ENCODE peak calls at places on chromosomes 3 and 15, in four cellular contexts. N is endodermal cell, H is mammary epithelial cell, K is fibroblast of lung. D is an unnamed sample.

GRCh38 chr3:151638555-151638954 is 95.2 kb upstream of the AADACL2 start:
- DNase-seq in K (no peak), N (no peak), H (no peak), D (no peak)

GRCh38 chr15:51108933-51109550 is 14.3 kb upstream of the TNFAIP8L3 start:
- DNase-seq in H (peak; percentile 83), N (no peak), K (peak; percentile 95), D (peak; percentile 62)

GRCh38 chr15:37695719-37696118 is 238.7 kb upstream of the TMCO5A start:
- DNase-seq in N (no peak), H (no peak), K (no peak), D (peak; percentile 55)

GRCh38 chr3:193350744-193351143 is 27.8 kb downstream of the ATP13A5 start:
- DNase-seq in H (no peak), N (no peak), K (no peak), D (no peak)

GRCh38 chr15:98561169-98561941 is 87.0 kb upstream of the IGF1R start:
- DNase-seq in K (no peak), H (no peak), N (no peak), D (no peak)

GRCh38 chr3:100209948-100210776 is 50.6 kb upstream of the TBC1D23 start:
- DNase-seq in N (no peak), K (peak; percentile 19), H (no peak), D (peak; percentile 34)

GRCh38 chr3:29143151-29143550 is 137.7 kb upstream of the RBMS3 start:
- DNase-seq in N (no peak), K (no peak), H (no peak), D (no peak)

GRCh38 chr15:37995461-37996347 is 61.3 kb downstream of the TMCO5A start:
- DNase-seq in H (peak; percentile 73), K (peak; percentile 84), N (no peak), D (peak; percentile 88)

GRCh38 chr15:97301166-97301565 is 659.3 kb upstream of the ARRDC4 start:
- DNase-seq in H (no peak), N (peak; percentile 59), K (no peak), D (no peak)

GRCh38 chr15:28098766-28099554 is at the start of gene OCA2:
- DNase-seq in N (peak; percentile 97), K (peak; percentile 40), H (no peak), D (peak; percentile 83)

GRCh38 chr15:83210619-83211018 is 3.0 kb upstream of the HDGFL3 start:
- DNase-seq in N (no peak), H (peak; percentile 94), K (no peak), D (no peak)

GRCh38 chr3:116148881-116149530 is 296.3 kb downstream of the LSAMP start:
- DNase-seq in N (no peak), K (peak; percentile 64), H (no peak), D (no peak)

GRCh38 chr15:47820047-47820779 is 102.9 kb downstream of the SEMA6D start:
- DNase-seq in H (peak; percentile 49), K (peak; percentile 70), N (no peak), D (peak; percentile 17)

GRCh38 chr3:140420621-140421357 is 257.1 kb upstream of the TRIM42 start:
- DNase-seq in N (peak; percentile 38), H (no peak), K (peak; percentile 48), D (peak; percentile 60)

GRCh38 chr3:153162513-153163348 is 705 bp downstream of the RAP2B start:
- DNase-seq in K (peak; percentile 39), H (peak; percentile 42), N (peak; percentile 75), D (peak; percentile 65)

GRCh38 chr3:53191836-53192480 is 30.9 kb downstream of the PRKCD start:
- DNase-seq in H (no peak), K (no peak), N (no peak), D (no peak)

GRCh38 chr3:160653514-160653913 is 23.4 kb upstream of the ARL14 start:
- DNase-seq in H (no peak), N (no peak), K (no peak), D (no peak)

GRCh38 chr3:141875374-141875892 is 1.0 kb upstream of the ATP1B3 start:
- DNase-seq in N (peak; percentile 93), H (peak; percentile 75), K (peak; percentile 76), D (peak; percentile 95)
- H3K9ac ChIP-seq in N (peak overlapping the region; percentile 68), H (peak overlapping the region; percentile 69), K (peak overlapping the region; percentile 88), D (peak overlapping the region; percentile 90)

DNA sequence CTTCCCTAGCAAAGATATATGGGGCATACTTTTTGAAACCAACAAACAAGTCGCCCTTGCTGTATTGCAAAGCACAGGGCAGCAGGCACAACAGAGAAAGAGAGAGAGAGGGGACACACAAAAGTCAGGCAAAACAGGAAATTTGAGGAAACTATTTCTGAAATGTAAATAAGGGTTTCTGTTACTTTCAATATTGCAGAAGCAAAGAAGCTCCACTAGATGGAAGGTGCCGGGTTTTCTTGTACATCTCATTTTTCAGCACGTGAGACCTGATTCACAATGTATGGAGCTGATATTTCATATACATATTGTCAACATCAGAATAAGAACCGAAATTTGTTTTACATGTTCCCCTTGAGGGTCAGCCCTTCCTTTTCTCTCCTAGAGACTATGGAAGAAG is 127.4 kb downstream of the FOXP1 start:
- DNase-seq in K (peak; percentile 32), N (no peak), H (no peak), D (peak; percentile 42)
- H3K4me3 ChIP-seq in K (no peak overlapping the region), N (no peak overlapping the region), H (peak overlapping the region; percentile 22), D (no peak overlapping the region)

GRCh38 chr3:10706156-10707088 is 109.6 kb upstream of the SLC6A11 start:
- DNase-seq in H (no peak), N (peak; percentile 64), K (no peak), D (no peak)
- H3K27me3 ChIP-seq in H (peaks cover 22% of the 10 kb centered on the region), N (peaks cover 72% of the 10 kb centered on the region), K (peaks cover 15% of the 10 kb centered on the region), D (peaks cover 56% of the 10 kb centered on the region)

DNA sequence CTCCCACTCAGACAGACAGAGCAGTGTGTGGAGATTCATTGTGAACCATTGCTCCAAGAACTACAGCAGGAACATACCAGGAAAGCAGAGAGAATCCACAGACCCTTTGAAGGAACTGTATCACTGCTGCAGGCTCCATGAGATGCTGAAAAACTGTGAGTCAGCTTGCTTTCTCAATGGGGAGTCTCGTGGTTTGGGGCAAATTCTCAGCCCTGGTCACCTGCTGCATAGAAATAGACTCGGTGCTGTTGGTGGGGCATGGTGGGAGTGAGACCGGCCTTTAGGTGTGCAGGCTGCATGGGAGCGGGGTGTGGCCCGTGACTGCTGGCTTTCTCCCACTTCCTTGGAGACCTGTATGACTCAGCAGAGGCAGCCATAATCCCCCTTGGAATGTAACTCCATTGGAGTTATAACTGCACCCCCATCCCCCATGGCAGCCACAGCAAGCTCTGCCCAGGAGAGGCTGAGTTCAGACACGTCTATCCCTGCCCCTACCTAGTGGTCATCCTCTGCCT is 35.6 kb downstream of the ALCAM start:
- DNase-seq in H (peak; percentile 98), N (peak; percentile 76), K (no peak), D (no peak)
- H3K9ac ChIP-seq in H (peak overlapping the region; percentile 83), N (no peak overlapping the region), K (no peak overlapping the region), D (no peak overlapping the region)

DNA sequence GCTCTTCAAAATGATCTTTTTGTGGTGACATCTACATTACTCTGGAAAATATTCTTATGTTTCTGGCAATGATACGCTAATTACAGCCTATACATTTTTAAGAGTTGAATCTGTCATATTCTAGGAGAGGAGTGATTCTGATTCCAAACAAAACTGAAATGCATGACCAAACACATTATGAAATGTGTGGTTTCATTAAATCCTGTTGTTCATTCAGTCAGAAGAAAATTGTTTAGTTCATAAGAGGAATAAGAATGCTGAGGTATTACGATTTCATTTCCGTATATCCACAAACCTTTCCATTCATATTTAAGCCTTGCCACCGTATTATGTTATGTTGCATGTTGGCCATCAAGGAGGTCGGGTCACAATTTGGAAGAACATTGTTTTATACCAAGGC is 345.1 kb downstream of the FEZF2 start:
- DNase-seq in H (no peak), N (no peak), K (no peak), D (no peak)
- H3K4me3 ChIP-seq in H (no peak overlapping the region), N (no peak overlapping the region), K (no peak overlapping the region), D (no peak overlapping the region)

GRCh38 chr3:189849262-189849661 is 218.1 kb downstream of the TP63 start:
- DNase-seq in N (no peak), K (no peak), H (no peak), D (no peak)
- H3K27me3 ChIP-seq in N (no peaks in the 10 kb centered on the region), K (no peaks in the 10 kb centered on the region), H (no peaks in the 10 kb centered on the region), D (no peaks in the 10 kb centered on the region)

DNA sequence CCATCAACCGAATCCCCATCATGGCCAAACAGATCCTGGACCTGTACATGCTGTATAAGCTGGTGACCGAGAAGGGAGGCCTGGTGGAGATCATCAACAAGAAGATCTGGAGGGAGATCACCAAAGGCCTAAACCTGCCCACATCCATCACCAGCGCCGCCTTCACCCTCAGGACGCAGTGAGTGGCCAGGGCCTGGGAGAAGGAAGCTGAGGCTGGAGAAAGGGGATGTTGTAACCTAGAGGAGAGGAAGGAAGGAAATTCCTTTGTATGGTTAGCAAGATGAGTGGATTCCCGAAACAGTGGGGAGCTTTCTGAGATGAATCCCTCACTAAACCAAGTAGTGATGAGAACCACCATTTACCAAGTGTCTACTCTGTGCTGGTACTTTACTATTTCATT is 25.8 kb upstream of the CLK3 start:
- DNase-seq in H (no peak), K (no peak), N (no peak), D (no peak)
- H3K9ac ChIP-seq in H (no peak overlapping the region), K (no peak overlapping the region), N (no peak overlapping the region), D (no peak overlapping the region)

GRCh38 chr3:133271491-133271890 is 128.4 kb upstream of the BFSP2 start:
- DNase-seq in H (no peak), N (no peak), K (peak; percentile 28), D (no peak)
- H3K4me3 ChIP-seq in H (no peak overlapping the region), N (no peak overlapping the region), K (no peak overlapping the region), D (no peak overlapping the region)

DNA sequence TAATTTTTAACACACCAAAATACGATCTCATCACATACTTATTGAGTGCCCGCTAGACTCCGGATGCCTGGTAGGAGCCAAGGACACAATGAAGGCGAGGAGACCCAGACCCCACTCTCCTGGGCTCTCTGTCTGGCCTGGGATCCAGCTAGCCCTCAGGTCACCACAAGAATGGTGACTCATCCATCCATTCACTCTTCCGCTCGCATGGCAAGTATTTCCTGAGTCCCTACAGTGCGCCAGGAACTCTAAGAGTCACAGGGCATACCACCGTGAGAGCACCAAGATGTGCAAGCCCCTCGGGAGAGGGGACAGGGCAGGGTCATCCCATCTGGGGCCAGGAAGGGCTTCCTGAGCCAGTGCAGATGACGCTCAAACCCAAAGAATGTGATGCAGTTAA is 101.6 kb upstream of the PRR20G start:
- DNase-seq in H (peak; percentile 24), N (peak; percentile 54), K (no peak), D (no peak)
- H3K27me3 ChIP-seq in H (peaks cover 4% of the 10 kb centered on the region), N (no peaks in the 10 kb centered on the region), K (no peaks in the 10 kb centered on the region), D (peaks cover 32% of the 10 kb centered on the region)